ENCODE peak calls at places on chromosomes 11 and 22, in five cellular contexts. S is cardiac muscle cell; N is ovary; T is K562; E is CD4-positive, CD25-positive, alpha-beta regulatory T cell. K is an unnamed sample. For H3K9me3, the result is how much of the 10 kb centered on the place peaks cover.

GRCh38 chr11:102488208-102488607 is 35.6 kb upstream of the TMEM123 start:
- DNase-seq in E (no peak), N (no peak), S (no peak), T (no peak), K (no peak)

GRCh38 chr11:119764108-119764874 is 35.3 kb upstream of the NECTIN1 start:
- DNase-seq in N (peak), E (no peak), T (no peak), S (peak), K (peak)

GRCh38 chr11:6203327-6203726 is 2.0 kb upstream of the C11orf42 start:
- DNase-seq in E (no peak), N (no peak), S (no peak), T (no peak), K (no peak)

GRCh38 chr22:19290400-19291217 is 910 bp downstream of the CLTCL1 start:
- DNase-seq in N (peak), S (no peak), E (no peak), T (peak), K (no peak)

GRCh38 chr11:81959341-81959740 is 774.3 kb downstream of the FAM181B start:
- DNase-seq in N (no peak), E (no peak), S (no peak), T (no peak), K (no peak)

GRCh38 chr11:96339704-96340554 is 3.1 kb downstream of the MAML2 start:
- DNase-seq in E (no peak), T (no peak), S (no peak), N (no peak), K (no peak)

GRCh38 chr11:76626921-76627391 is 43.6 kb downstream of the LRRC32 start:
- DNase-seq in S (peak), E (peak), T (no peak), N (no peak), K (no peak)

GRCh38 chr11:72012897-72013721 is 14.4 kb downstream of the IL18BP start:
- DNase-seq in S (peak), T (no peak), N (peak), E (no peak), K (no peak)

GRCh38 chr11:5004429-5005274 is 10.0 kb downstream of the OR51L1 start:
- DNase-seq in T (peak), E (no peak), S (peak), N (peak), K (peak)

GRCh38 chr22:50508897-50509296 is 873 bp downstream of the NCAPH2 start:
- DNase-seq in N (no peak), S (no peak), T (no peak), E (no peak), K (no peak)

GRCh38 chr22:38930512-38930911 is 26.9 kb upstream of the APOBEC3A start:
- DNase-seq in S (no peak), N (no peak), T (no peak), E (no peak), K (no peak)

GRCh38 chr22:36097880-36098279 is 62.7 kb downstream of the APOL3 start:
- DNase-seq in T (no peak), E (no peak), S (no peak), N (no peak), K (no peak)

GRCh38 chr11:102436546-102436945 is 16.0 kb downstream of the TMEM123 start:
- DNase-seq in T (no peak), S (peak), E (no peak), N (no peak), K (no peak)

GRCh38 chr11:17479284-17480214 is 2.9 kb upstream of the ABCC8 start:
- DNase-seq in N (no peak), S (peak), E (no peak), T (peak), K (peak)

GRCh38 chr11:35166369-35167360 is 27.7 kb downstream of the CD44 start:
- DNase-seq in T (no peak), E (no peak), S (peak), N (no peak), K (no peak)

GRCh38 chr11:1935156-1936071 is 11.7 kb upstream of the MRPL23 start:
- DNase-seq in S (no peak), N (no peak), T (no peak), E (no peak), K (peak)

GRCh38 chr11:1747753-1748466 is 2.5 kb downstream of the IFITM10 start:
- DNase-seq in E (no peak), T (no peak), N (no peak), S (no peak), K (no peak)

GRCh38 chr11:122995526-122995925 is 13.9 kb upstream of the BSX start:
- DNase-seq in E (no peak), T (no peak), S (no peak), N (no peak), K (peak)

GRCh38 chr11:103055174-103055890 is 36.6 kb downstream of the DCUN1D5 start:
- DNase-seq in T (peak), N (no peak), S (peak), E (no peak), K (no peak)

GRCh38 chr11:128731041-128731663 is 37.3 kb downstream of the FLI1 start:
- DNase-seq in E (no peak), N (no peak), S (no peak), T (no peak), K (no peak)

GRCh38 chr11:46914363-46914762 is 4.0 kb downstream of the LRP4 start:
- DNase-seq in T (peak), E (no peak), S (no peak), N (no peak), K (peak)

GRCh38 chr22:19208287-19208847 is 29.8 kb upstream of the SLC25A1 start:
- DNase-seq in S (no peak), E (no peak), T (no peak), N (no peak), K (no peak)

GRCh38 chr11:66106786-66107599 is 36.9 kb downstream of the PACS1 start:
- DNase-seq in E (no peak), T (no peak), N (no peak), S (no peak), K (no peak)

GRCh38 chr22:38657248-38657909 is 941 bp downstream of the CBY1 start:
- DNase-seq in N (peak), E (peak), S (peak), T (peak), K (peak)

GRCh38 chr11:66124564-66124963 is 54.5 kb downstream of the PACS1 start:
- DNase-seq in N (no peak), S (peak), T (no peak), E (no peak), K (no peak)

GRCh38 chr22:40153705-40154104 is 24.0 kb upstream of the TNRC6B start:
- DNase-seq in E (no peak), N (no peak), S (no peak), T (no peak), K (no peak)

GRCh38 chr11:90220391-90220790 is 2.5 kb downstream of the CHORDC1 start:
- DNase-seq in S (peak), E (no peak), N (no peak), T (peak), K (no peak)

GRCh38 chr11:8814209-8814922 is 96.6 kb upstream of the AKIP1 start:
- DNase-seq in N (no peak), T (no peak), E (no peak), S (no peak), K (no peak)

GRCh38 chr11:67496113-67496512 is 9.1 kb downstream of the PITPNM1 start:
- DNase-seq in T (no peak), E (no peak), N (no peak), S (no peak), K (peak)

GRCh38 chr11:68436985-68437926 is 23.3 kb upstream of the PPP6R3 start:
- DNase-seq in E (no peak), S (peak), T (peak), N (no peak), K (no peak)

GRCh38 chr22:23478175-23478574 is 101.9 kb downstream of the IGLL1 start:
- DNase-seq in T (no peak), N (no peak), E (no peak), S (peak), K (no peak)

GRCh38 chr11:35167451-35167954 is 28.5 kb downstream of the CD44 start:
- DNase-seq in N (no peak), S (peak), E (no peak), T (no peak), K (no peak)

GRCh38 chr22:26753125-26753862 is 95.9 kb downstream of the MIAT start:
- DNase-seq in E (no peak), T (no peak), N (no peak), S (no peak), K (no peak)

GRCh38 chr11:76313271-76313670 is 67.7 kb downstream of the THAP12 start:
- DNase-seq in S (no peak), E (no peak), T (no peak), N (no peak), K (no peak)

GRCh38 chr11:61893981-61894380 is 2.6 kb upstream of the FADS3 start:
- DNase-seq in E (no peak), S (peak), N (no peak), T (no peak), K (no peak)

GRCh38 chr11:34313099-34313517 is 44.7 kb downstream of the ABTB2 start:
- DNase-seq in E (no peak), S (peak), N (no peak), T (no peak), K (no peak)

DNA sequence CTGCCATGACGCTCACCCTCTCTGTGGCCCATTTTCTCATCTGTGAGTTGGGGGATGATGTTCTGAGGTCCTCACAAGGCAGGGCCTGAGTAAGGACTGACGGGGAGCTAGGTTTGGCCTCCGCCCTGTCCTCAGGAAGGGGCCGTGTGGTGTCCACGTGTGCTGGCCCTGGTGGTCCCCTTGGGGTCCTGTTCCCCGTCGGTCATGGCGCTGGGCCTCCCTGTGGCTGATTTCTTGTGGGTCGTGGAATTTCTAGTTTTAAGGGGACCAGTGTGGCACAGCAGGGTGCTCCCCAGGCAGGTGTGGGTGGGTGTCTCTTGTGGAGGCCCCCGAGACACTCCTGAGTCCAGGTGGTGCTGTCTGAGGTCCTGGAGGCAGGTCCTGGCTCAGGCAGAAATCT is 5.9 kb downstream of the LINC01488 start:
- DNase-seq in E (no peak), S (no peak), T (no peak), N (no peak), K (no peak)
- H3K4me3 ChIP-seq in E (no peak), S (no peak), T (no peak), N (no peak), K (no peak)

GRCh38 chr11:43787823-43788222 is 92.8 kb upstream of the ALKBH3 start:
- DNase-seq in E (no peak), N (no peak), T (no peak), S (no peak), K (no peak)

GRCh38 chr11:43786016-43786415 is 94.6 kb upstream of the ALKBH3 start:
- DNase-seq in E (no peak), S (no peak), T (no peak), N (no peak), K (no peak)

GRCh38 chr11:43788394-43788793 is 92.2 kb upstream of the ALKBH3 start:
- DNase-seq in N (no peak), T (no peak), E (no peak), S (no peak), K (no peak)

GRCh38 chr11:43784866-43785265 is 95.8 kb upstream of the ALKBH3 start:
- DNase-seq in T (no peak), S (no peak), N (no peak), E (no peak), K (no peak)

DNA sequence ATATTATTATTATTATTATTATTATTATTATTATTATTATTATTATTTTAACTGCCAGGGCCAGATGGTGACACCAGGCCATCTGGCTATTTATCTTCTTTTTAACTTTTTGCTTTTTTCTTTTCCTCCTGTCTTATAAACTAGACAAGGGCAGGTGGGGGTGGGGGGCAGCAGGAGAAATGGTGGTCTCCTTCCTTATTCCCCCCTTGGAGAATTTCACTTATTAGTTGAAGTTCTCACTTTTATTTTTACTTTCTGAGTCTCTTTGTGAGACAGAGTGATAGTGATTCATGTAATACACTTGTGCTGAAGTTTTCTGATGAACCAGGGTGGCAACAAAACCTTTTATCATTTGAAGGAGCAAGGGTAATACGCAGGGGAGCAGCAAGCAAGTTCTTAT is 96.3 kb upstream of the ALKBH3 start:
- DNase-seq in T (no peak), S (no peak), E (no peak), N (no peak), K (no peak)
- H3K9me3 ChIP-seq in T (under half), S (under half), E (under half), N (under half), K (under half)

GRCh38 chr11:105719073-105719846 is 109.4 kb downstream of the GRIA4 start:
- DNase-seq in E (no peak), T (no peak), N (no peak), S (peak), K (no peak)

GRCh38 chr11:105713696-105714095 is 103.8 kb downstream of the GRIA4 start:
- DNase-seq in T (no peak), N (no peak), E (no peak), S (no peak), K (no peak)

GRCh38 chr11:105723269-105723668 is 113.4 kb downstream of the GRIA4 start:
- DNase-seq in S (no peak), N (no peak), E (no peak), T (no peak), K (no peak)

GRCh38 chr11:105720096-105720495 is 110.2 kb downstream of the GRIA4 start:
- DNase-seq in E (no peak), S (no peak), T (no peak), N (no peak), K (no peak)

GRCh38 chr11:105718641-105719040 is 108.8 kb downstream of the GRIA4 start:
- DNase-seq in S (no peak), N (no peak), E (no peak), T (no peak), K (no peak)
- H3K27ac ChIP-seq in S (no peak), N (no peak), E (no peak), T (no peak), K (no peak)

GRCh38 chr11:130002352-130002845 is at the start of gene PRDM10:
- DNase-seq in N (peak), E (peak), S (peak), T (peak), K (peak)

GRCh38 chr11:129999407-129999806 is 3.2 kb downstream of the PRDM10 start:
- DNase-seq in T (no peak), E (no peak), S (no peak), N (no peak), K (no peak)

GRCh38 chr11:129998905-129999304 is 3.7 kb downstream of the PRDM10 start:
- DNase-seq in E (no peak), T (no peak), N (no peak), S (no peak), K (no peak)

GRCh38 chr11:130001491-130002351 is 914 bp downstream of the PRDM10 start:
- DNase-seq in T (peak), N (no peak), S (peak), E (no peak), K (peak)

DNA sequence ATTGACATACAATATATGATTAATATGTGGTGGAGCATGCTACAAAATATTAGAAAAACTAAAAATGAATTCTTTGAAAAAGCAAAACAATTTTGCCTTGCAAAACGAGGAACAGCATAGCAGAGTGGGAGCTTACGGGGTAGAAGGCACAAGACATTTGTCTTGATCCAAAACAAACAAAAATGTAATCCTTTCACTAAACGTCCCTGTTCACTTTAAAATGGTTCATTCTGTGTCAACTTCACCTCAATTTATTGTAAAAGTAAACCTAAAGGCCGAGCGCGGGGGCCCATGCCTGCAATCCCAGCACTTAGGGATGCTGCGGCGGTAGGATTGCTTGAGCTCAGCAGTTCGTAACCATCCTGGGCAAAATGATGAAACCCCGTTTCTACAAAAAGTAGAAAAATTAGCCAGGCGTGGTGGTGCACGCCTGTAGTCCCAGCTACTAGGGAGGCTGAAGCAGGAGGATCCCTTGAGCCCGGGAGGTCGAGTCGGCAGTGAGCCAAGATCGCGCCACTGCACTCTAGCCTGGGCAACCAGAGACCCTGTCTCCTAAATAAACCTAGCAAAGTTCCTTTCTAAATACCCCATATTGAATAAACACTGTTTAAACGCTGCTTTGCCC is 2.0 kb downstream of the PRDM10 start:
- DNase-seq in S (no peak), E (no peak), N (peak), T (no peak), K (no peak)
- H3K4me3 ChIP-seq in S (peak), E (peak), N (no peak), T (no peak), K (peak)

K was measured in WERI-Rb-1.